ENCODE peak calls at places on chromosomes 5 and 9, in five cellular contexts. W is mesendoderm, P is IMR-90, K is neuronal stem cell, I is mesenchymal stem cell. S is an unnamed sample.

GRCh38 chr9:76379494-76379893 is 14.7 kb downstream of the RFK start:
- DNase-seq in W (peak; percentile 47), P (no peak), K (no peak), I (peak; percentile 34), S (no peak)

GRCh38 chr5:4082966-4083564 is 487.4 kb downstream of the IRX1 start:
- DNase-seq in W (no peak), P (no peak), K (no peak), I (no peak), S (no peak)

GRCh38 chr9:119050281-119050680 is 319.0 kb downstream of the BRINP1 start:
- DNase-seq in W (no peak), P (no peak), K (no peak), I (no peak), S (no peak)

GRCh38 chr5:4802044-4802443 is 338.1 kb upstream of the ADAMTS16 start:
- DNase-seq in W (peak; percentile 6), P (no peak), K (no peak), I (no peak), S (no peak)

GRCh38 chr5:86463339-86463738 is 154.4 kb upstream of the COX7C start:
- DNase-seq in W (peak; percentile 80), P (no peak), K (no peak), I (no peak), S (peak; percentile 73)

GRCh38 chr5:26932238-26932637 is 106.1 kb downstream of the CDH9 start:
- DNase-seq in W (no peak), P (no peak), K (no peak), I (no peak), S (no peak)

GRCh38 chr5:137629646-137630045 is 106.2 kb downstream of the KLHL3 start:
- DNase-seq in W (peak; percentile 75), P (peak; percentile 63), K (peak; percentile 54), I (peak; percentile 57), S (peak; percentile 53)

GRCh38 chr5:116964438-116964837 is 389.8 kb upstream of the SEMA6A start:
- DNase-seq in W (no peak), P (no peak), K (no peak), I (no peak), S (no peak)

GRCh38 chr5:68227532-68228160 is 12.1 kb downstream of the PIK3R1 start:
- DNase-seq in W (no peak), P (no peak), K (no peak), I (no peak), S (no peak)

GRCh38 chr5:6468870-6469269 is 20.2 kb downstream of the UBE2QL1 start:
- DNase-seq in W (no peak), P (no peak), K (no peak), I (no peak), S (no peak)

GRCh38 chr5:155046591-155046990 is 33.0 kb downstream of the KIF4B start:
- DNase-seq in W (peak; percentile 65), P (no peak), K (no peak), I (no peak), S (peak; percentile 73)

GRCh38 chr5:2013301-2014057 is 130.8 kb upstream of the IRX4 start:
- DNase-seq in W (no peak), P (no peak), K (no peak), I (no peak), S (no peak)

GRCh38 chr5:35478856-35479682 is 138.6 kb upstream of the SPEF2 start:
- DNase-seq in W (no peak), P (peak; percentile 39), K (no peak), I (peak; percentile 62), S (no peak)

GRCh38 chr5:156411131-156411727 is 84.3 kb downstream of the SGCD start:
- DNase-seq in W (no peak), P (peak; percentile 82), K (no peak), I (peak; percentile 77), S (no peak)

GRCh38 chr5:99037668-99038067 is 108.9 kb upstream of the CHD1 start:
- DNase-seq in W (peak; percentile 20), P (no peak), K (no peak), I (no peak), S (peak; percentile 52)

GRCh38 chr5:1781726-1782384 is 17.8 kb downstream of the MRPL36 start:
- DNase-seq in W (no peak), P (no peak), K (no peak), I (no peak), S (no peak)

GRCh38 chr9:117136461-117136860 is 278.4 kb downstream of the ASTN2 start:
- DNase-seq in W (no peak), P (no peak), K (no peak), I (no peak), S (no peak)

GRCh38 chr9:121619989-121620673 is 31.3 kb upstream of the DAB2IP start:
- DNase-seq in W (no peak), P (no peak), K (no peak), I (no peak), S (no peak)

GRCh38 chr9:113600477-113600851 is 136.9 kb downstream of the RGS3 start:
- DNase-seq in W (no peak), P (no peak), K (no peak), I (no peak), S (no peak)

GRCh38 chr5:7589800-7590199 is 193.9 kb downstream of the ADCY2 start:
- DNase-seq in W (peak; percentile 29), P (no peak), K (no peak), I (no peak), S (no peak)

DNA sequence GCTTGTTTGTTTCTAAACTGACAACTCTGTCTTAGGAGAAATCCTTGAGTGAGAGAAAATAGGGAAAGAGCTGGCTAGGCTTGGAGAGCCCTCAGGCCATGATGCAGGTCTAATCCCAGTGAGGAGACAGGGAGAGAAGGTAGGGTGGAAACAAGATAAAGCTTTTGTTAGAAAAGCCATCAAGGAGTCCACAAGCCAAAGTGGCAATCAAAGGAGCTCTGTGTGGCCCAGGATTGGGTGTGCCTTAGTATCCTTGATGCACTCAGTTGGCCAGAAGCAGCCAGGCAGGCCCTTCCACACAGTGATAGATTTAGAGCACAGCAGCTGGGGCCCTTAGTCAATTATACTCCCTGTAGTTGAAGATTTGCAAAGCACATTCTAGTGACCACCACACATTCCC is 73.9 kb downstream of the ALDH7A1 start:
- DNase-seq in W (no peak), P (no peak), K (no peak), I (no peak), S (no peak)
- H3K4me1 ChIP-seq in W (no peaks in the 10 kb centered on the region), P (peaks cover 8% of the 10 kb centered on the region), K (peaks cover 5% of the 10 kb centered on the region), I (peaks cover 4% of the 10 kb centered on the region), S (no peaks in the 10 kb centered on the region)

GRCh38 chr5:138721979-138722378 is 31.2 kb upstream of the CTNNA1 start:
- DNase-seq in W (no peak), P (no peak), K (no peak), I (no peak), S (no peak)
- H2AK5ac ChIP-seq in W (no peak overlapping the region), P (no peak overlapping the region), K (no peak overlapping the region), I (no peak overlapping the region), S (no peak overlapping the region)

GRCh38 chr5:121816164-121816563 is 35.5 kb upstream of the FTMT start:
- DNase-seq in W (no peak), P (no peak), K (no peak), I (no peak), S (no peak)
- H3K4me1 ChIP-seq in W (no peaks in the 10 kb centered on the region), P (no peaks in the 10 kb centered on the region), K (no peaks in the 10 kb centered on the region), I (no peaks in the 10 kb centered on the region), S (no peaks in the 10 kb centered on the region)

GRCh38 chr5:54004697-54005096 is 305.7 kb downstream of the ARL15 start:
- DNase-seq in W (no peak), P (no peak), K (no peak), I (no peak), S (no peak)
- H2AK5ac ChIP-seq in W (no peak overlapping the region), P (no peak overlapping the region), K (no peak overlapping the region), I (no peak overlapping the region), S (no peak overlapping the region)

DNA sequence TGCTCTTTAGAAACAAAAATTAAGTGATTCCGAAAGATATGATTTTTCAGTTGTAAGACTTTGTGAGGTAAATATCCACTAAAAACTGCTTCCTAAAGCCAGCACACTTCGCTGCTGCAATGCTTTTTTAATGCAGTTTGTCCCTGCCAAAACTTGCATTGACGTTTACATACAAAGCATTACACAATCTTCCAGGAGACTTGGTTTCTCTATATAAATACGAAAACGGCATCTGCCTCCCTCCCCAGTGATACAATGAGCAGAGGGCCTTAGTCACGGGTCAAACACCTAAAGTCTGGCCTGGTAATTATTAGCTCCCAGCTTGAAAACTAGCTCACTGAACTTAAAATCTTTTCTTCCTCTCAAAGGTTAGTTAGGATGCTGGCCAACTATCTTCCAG is 170.7 kb downstream of the TSSK1B start:
- DNase-seq in W (no peak), P (peak; percentile 96), K (no peak), I (peak; percentile 85), S (no peak)
- H3K4me1 ChIP-seq in W (peaks cover 29% of the 10 kb centered on the region), P (peaks cover 11% of the 10 kb centered on the region), K (peaks cover 1% of the 10 kb centered on the region), I (peaks cover 4% of the 10 kb centered on the region), S (peaks cover 14% of the 10 kb centered on the region)

DNA sequence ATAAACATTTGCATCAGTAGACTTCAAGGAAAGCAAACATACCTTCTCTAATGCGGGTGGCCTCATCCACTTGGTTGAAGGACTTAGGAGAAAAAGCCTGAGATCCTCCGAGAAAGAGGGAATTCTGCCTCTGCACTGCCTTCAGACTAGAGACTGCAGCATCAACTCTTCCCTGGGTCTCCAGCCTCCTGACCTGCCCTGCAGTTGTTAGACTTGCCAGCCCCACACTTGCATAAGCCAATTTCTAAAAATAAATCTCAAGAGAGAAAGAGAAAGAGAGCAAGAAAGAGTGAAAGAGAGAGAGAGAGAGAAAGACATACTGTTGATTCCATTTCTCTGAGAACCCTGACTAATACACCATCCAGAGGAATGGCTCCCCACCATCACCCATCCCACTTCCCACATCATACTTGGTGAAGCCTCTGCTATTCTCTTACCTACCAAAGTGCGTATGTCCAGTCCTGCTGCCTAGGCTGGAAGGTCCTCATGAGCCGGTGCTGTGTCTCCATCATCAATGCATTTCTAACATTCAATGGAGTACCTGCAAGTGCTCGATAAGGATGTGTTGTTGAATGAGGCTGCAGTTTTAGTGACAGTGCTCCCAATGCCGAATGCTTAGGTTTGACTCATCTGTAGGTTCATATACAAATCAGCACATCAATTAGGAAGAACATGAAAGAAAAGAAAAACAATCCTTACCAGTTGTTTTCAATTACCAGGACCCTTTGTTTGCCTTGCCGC is 35.1 kb downstream of the ZNF622 start:
- DNase-seq in W (no peak), P (no peak), K (no peak), I (no peak), S (no peak)
- H2AK5ac ChIP-seq in W (no peak overlapping the region), P (no peak overlapping the region), K (no peak overlapping the region), I (no peak overlapping the region), S (no peak overlapping the region)

GRCh38 chr9:127874301-127875216 is 2.9 kb downstream of the AK1 start:
- DNase-seq in W (no peak), P (no peak), K (no peak), I (no peak), S (no peak)

GRCh38 chr9:127873223-127873691 is 4.2 kb downstream of the AK1 start:
- DNase-seq in W (no peak), P (no peak), K (no peak), I (no peak), S (no peak)

GRCh38 chr9:127875306-127875966 is 2.0 kb downstream of the AK1 start:
- DNase-seq in W (no peak), P (peak; percentile 60), K (no peak), I (peak; percentile 83), S (no peak)

GRCh38 chr9:127872492-127873222 is 4.8 kb downstream of the AK1 start:
- DNase-seq in W (no peak), P (no peak), K (no peak), I (no peak), S (no peak)

GRCh38 chr9:127873886-127874285 is 3.6 kb downstream of the AK1 start:
- DNase-seq in W (no peak), P (no peak), K (no peak), I (no peak), S (no peak)
- H3K4me1 ChIP-seq in W (no peaks in the 10 kb centered on the region), P (peaks cover 24% of the 10 kb centered on the region), K (peaks cover 52% of the 10 kb centered on the region), I (peaks cover 45% of the 10 kb centered on the region), S (no peaks in the 10 kb centered on the region)

S was measured in H9.